ENCODE peak calls at places on chromosomes 13 and 19, in ten cellular contexts. Y is adrenal gland, G is prostate gland, L is Peyer's patch, D is heart left ventricle, O is thyroid gland, R is vagina, P is transverse colon, N is A549, X is suprapubic skin. C is an unnamed sample.

GRCh38 chr13:34886476-34886875 is 55.6 kb upstream of the NBEA start:
- DNase-seq in Y (no peak), G (no peak), L (no peak), D (no peak), O (no peak), R (no peak), P (no peak), N (no peak), X (no peak), C (no peak)

GRCh38 chr13:51519839-51520238 is 64.4 kb upstream of the WDFY2 start:
- DNase-seq in Y (no peak), G (peak; percentile 27), L (no peak), D (no peak), O (no peak), R (no peak), P (no peak), N (peak; percentile 37), X (no peak), C (no peak)

GRCh38 chr19:47499371-47499770 is 15.4 kb upstream of the KPTN start:
- DNase-seq in Y (no peak), G (no peak), L (no peak), D (no peak), O (no peak), R (no peak), P (no peak), N (no peak), X (no peak), C (no peak)

GRCh38 chr13:44174769-44175425 is 198.7 kb upstream of the SERP2 start:
- DNase-seq in Y (no peak), G (no peak), L (no peak), D (no peak), O (no peak), R (no peak), P (no peak), N (peak; percentile 38), X (no peak), C (no peak)

GRCh38 chr19:10634881-10635463 is 9.6 kb downstream of the SLC44A2 start:
- DNase-seq in Y (peak; percentile 44), G (no peak), L (no peak), D (no peak), O (no peak), R (no peak), P (no peak), N (no peak), X (no peak), C (no peak)

GRCh38 chr19:45908956-45909355 is 5.6 kb downstream of the NANOS2 start:
- DNase-seq in Y (no peak), G (no peak), L (no peak), D (no peak), O (no peak), R (no peak), P (no peak), N (no peak), X (no peak), C (no peak)

GRCh38 chr13:79716191-79716590 is 235.2 kb downstream of the NDFIP2 start:
- DNase-seq in Y (no peak), G (no peak), L (no peak), D (no peak), O (no peak), R (no peak), P (no peak), N (no peak), X (no peak), C (no peak)

GRCh38 chr19:14055396-14055795 is 6.5 kb downstream of the PALM3 start:
- DNase-seq in Y (no peak), G (no peak), L (no peak), D (no peak), O (no peak), R (no peak), P (no peak), N (no peak), X (no peak), C (no peak)

DNA sequence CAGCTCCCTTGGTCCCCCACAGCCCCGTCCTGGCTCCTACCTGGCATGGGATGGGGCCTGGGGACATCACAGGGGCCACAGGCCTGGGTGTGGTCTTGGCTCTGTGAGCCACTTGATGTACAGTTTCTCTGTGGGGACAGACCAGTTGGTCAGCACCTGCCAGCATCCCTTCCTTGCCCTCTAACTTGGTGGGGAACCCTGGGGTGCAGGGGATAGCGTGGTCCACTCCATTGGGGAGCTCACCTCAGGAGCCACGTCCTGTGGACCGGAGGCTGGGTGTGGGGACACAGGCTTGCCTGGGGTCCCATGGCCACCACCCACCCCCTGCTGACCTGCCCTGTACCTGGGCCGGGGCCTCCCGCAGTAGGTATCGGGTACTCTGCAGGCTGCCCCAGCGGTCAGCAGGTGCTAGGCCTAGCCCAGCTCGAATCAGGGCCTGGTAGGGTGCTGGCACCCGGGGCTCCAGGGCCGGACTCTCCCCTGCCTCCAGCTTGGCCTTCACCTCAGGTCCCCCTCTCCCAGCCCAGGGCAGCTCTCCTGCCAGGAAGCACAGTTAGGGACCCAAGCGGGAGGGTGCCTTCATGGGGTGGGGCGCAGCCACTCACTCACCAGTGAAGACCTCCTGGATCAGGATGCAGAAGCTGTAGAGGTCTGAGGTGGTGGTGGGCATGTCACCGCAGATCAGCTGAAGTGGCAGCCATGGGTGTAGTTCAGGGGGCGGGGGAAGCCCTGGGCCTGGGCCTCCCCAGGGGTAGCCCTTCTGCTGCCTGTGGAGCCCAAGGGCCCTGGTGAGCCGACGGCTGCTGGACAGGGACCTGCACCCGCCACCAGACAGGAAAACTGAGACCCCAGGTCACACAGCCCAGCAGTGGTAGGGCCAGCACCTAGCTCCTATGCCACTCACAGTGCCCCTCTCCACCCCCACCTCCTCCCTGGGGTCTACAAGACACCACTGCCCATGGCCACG is 14.9 kb downstream of the ARHGAP33 start:
- DNase-seq in Y (no peak), G (no peak), L (no peak), D (no peak), O (no peak), R (no peak), P (no peak), N (no peak), X (peak; percentile 76), C (no peak)
- TF ChIP-seq POLR2A in Y (no peak), G (no peak), L (no peak), D (no peak), O (no peak), R (no peak), P (no peak), N (no peak), X (no peak), C (no peak)

DNA sequence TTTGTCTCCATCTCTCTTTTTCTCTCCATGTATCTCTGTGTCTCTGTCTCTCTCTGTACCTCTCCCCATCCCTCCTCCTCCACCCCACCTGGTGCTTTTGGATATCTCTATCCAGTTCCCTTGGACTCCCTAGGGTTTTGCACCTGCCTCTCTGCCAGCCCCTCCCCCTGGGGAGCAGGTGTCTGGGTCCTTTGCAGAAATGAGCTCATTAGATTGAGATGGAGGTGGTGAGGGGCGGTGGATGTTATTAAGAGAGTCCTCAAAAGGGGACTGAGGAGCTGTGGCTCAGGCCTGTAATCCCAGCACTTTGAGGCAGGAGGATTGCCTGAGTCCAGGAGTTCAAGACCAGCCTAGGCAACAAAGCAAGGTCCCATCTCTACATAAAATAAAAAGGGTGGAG is 2.1 kb downstream of the KCNN4 start:
- DNase-seq in Y (no peak), G (no peak), L (peak; percentile 62), D (no peak), O (no peak), R (no peak), P (no peak), N (no peak), X (no peak), C (no peak)
- H3K4me1 ChIP-seq in Y (no peaks in the 10 kb centered on the region), G (peaks cover 3% of the 10 kb centered on the region), L (peaks cover 4% of the 10 kb centered on the region), D (no peaks in the 10 kb centered on the region), O (peaks cover 6% of the 10 kb centered on the region), R (peaks cover 67% of the 10 kb centered on the region), P (peaks cover 58% of the 10 kb centered on the region), N (peaks cover 68% of the 10 kb centered on the region), X (peaks cover 62% of the 10 kb centered on the region), C (peaks cover 7% of the 10 kb centered on the region)

DNA sequence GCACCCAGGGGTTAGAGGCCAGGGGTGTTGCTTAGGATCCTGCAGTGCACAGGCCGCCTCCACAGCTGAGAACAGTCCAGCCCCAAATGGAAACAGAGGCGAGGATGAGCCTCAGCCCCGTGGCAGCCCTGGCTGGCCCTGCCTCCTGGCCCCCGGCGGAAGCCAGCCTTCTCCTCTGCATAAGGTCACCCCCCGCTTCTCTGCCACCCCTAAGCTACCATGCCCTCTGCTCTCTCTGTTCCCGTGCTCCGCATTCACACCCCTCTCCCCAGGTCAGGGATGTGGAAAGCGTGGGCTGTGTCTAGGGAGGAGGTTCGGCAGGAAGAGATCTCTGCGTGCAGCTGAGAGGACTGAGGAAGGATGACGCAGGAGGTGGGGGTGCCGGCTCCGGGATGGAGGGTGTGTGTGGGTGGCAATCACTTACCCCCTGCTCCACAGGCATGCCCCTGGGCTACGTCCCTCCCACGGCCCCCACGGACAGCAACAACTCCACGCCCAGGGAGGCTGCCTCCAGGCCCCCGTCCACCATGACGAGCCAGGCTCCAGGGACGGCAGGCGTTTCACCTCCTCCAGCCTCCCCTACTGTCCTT is 6.0 kb downstream of the SSC5D start:
- DNase-seq in Y (no peak), G (no peak), L (no peak), D (peak; percentile 86), O (no peak), R (no peak), P (no peak), N (no peak), X (no peak), C (no peak)
- TF ChIP-seq POLR2A in Y (no peak), G (no peak), L (no peak), D (no peak), O (no peak), R (no peak), P (no peak), N (no peak), X (no peak), C (peak; percentile 11)

GRCh38 chr19:49557641-49558325 is 22.6 kb downstream of the NOSIP start:
- DNase-seq in Y (no peak), G (no peak), L (no peak), D (no peak), O (no peak), R (no peak), P (no peak), N (no peak), X (no peak), C (no peak)

GRCh38 chr19:49560358-49560900 is 19.9 kb downstream of the NOSIP start:
- DNase-seq in Y (no peak), G (no peak), L (peak; percentile 55), D (peak; percentile 41), O (no peak), R (no peak), P (peak; percentile 49), N (no peak), X (no peak), C (peak; percentile 83)

GRCh38 chr19:49558591-49558990 is 21.8 kb downstream of the NOSIP start:
- DNase-seq in Y (no peak), G (no peak), L (no peak), D (no peak), O (no peak), R (no peak), P (no peak), N (no peak), X (no peak), C (no peak)

GRCh38 chr19:49559928-49560327 is 20.4 kb downstream of the NOSIP start:
- DNase-seq in Y (no peak), G (no peak), L (no peak), D (no peak), O (no peak), R (no peak), P (no peak), N (no peak), X (no peak), C (peak; percentile 30)

DNA sequence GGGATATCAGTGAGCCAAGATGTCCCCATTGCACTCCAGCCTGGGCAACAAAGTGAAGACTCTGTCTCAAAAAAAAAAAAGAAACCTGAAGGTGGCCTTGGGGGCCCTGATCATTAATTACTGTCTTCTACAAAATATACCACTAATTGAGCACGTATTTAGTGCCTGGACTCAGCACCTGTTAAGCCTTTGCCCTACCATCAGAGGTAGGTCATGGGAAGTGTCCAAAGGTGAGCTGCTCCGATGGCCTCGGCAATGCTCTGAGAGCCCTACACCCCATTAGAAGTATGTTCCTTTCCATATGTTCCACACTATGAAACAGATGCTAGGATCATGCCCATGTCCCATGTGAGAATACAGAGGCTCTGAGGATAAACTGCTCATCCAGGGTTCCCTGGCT is 20.9 kb downstream of the NOSIP start:
- DNase-seq in Y (no peak), G (no peak), L (no peak), D (no peak), O (no peak), R (no peak), P (no peak), N (no peak), X (no peak), C (no peak)
- H3K4me1 ChIP-seq in Y (peaks cover 11% of the 10 kb centered on the region), G (no peaks in the 10 kb centered on the region), L (peaks cover 10% of the 10 kb centered on the region), D (no peaks in the 10 kb centered on the region), O (no peaks in the 10 kb centered on the region), R (peaks cover 20% of the 10 kb centered on the region), P (peaks cover 59% of the 10 kb centered on the region), N (no peaks in the 10 kb centered on the region), X (peaks cover 12% of the 10 kb centered on the region), C (peaks cover 36% of the 10 kb centered on the region)